ENCODE peak calls at places on chromosomes 7 and 10, in eight cellular contexts. J is sigmoid colon; A is neural progenitor cell; E is GM12865; Y is activated CD4-positive, CD25-positive, alpha-beta regulatory T cell; X is HS-27A; K is left lobe of liver; M is iris pigment epithelial cell. V is an unnamed sample.
A peak's percentile ranks its signal among the peaks of the same experiment; 100 is the strongest.

GRCh38 chr7:98215561-98216495 is 4.6 kb downstream of the BHLHA15 start:
- DNase-seq in Y (no peak), E (no peak), J (peak; percentile 50), M (no peak), A (no peak), X (no peak), K (no peak), V (no peak)

GRCh38 chr10:97648557-97649404 is 8.3 kb downstream of the PI4K2A start:
- DNase-seq in J (no peak), M (peak; percentile 95), X (peak; percentile 72), A (no peak), K (no peak), Y (peak; percentile 1), E (peak; percentile 62), V (peak; percentile 65)

GRCh38 chr7:19958309-19958896 is 185.0 kb upstream of the TMEM196 start:
- DNase-seq in X (peak; percentile 88), K (no peak), M (peak; percentile 90), Y (no peak), J (no peak), E (no peak), A (no peak), V (no peak)

GRCh38 chr10:35684625-35685024 is 42.5 kb upstream of the FZD8 start:
- DNase-seq in A (peak; percentile 50), K (no peak), Y (no peak), E (no peak), M (no peak), J (no peak), X (no peak), V (no peak)

GRCh38 chr10:95350212-95350829 is 59.5 kb upstream of the PDLIM1 start:
- DNase-seq in A (no peak), E (no peak), K (no peak), Y (no peak), X (no peak), M (peak; percentile 86), J (no peak), V (no peak)

GRCh38 chr10:70683601-70684329 is 11.5 kb downstream of the ADAMTS14 start:
- DNase-seq in E (no peak), K (no peak), X (no peak), J (no peak), M (no peak), Y (no peak), A (no peak), V (no peak)

GRCh38 chr10:29874604-29875269 is 184.6 kb downstream of the JCAD start:
- DNase-seq in J (no peak), X (no peak), M (no peak), K (no peak), E (no peak), A (no peak), Y (no peak), V (peak; percentile 59)

GRCh38 chr7:12493407-12493806 is 77.1 kb upstream of the SCIN start:
- DNase-seq in X (peak; percentile 19), E (peak; percentile 29), Y (no peak), A (no peak), M (peak; percentile 68), J (no peak), K (no peak), V (no peak)

GRCh38 chr10:66788142-66788541 is 137.7 kb upstream of the LRRTM3 start:
- DNase-seq in X (no peak), A (no peak), M (no peak), K (no peak), E (no peak), J (no peak), Y (no peak), V (no peak)

GRCh38 chr10:78688945-78689935 is 379.5 kb upstream of the ZMIZ1 start:
- DNase-seq in K (no peak), J (peak; percentile 77), A (peak; percentile 35), M (no peak), Y (no peak), X (no peak), E (no peak), V (no peak)

GRCh38 chr10:70041016-70041415 is 11.6 kb upstream of the MACROH2A2 start:
- DNase-seq in E (no peak), X (no peak), Y (no peak), A (no peak), K (no peak), M (no peak), J (no peak), V (no peak)

GRCh38 chr7:80450621-80451308 is 61.1 kb downstream of the GNAT3 start:
- DNase-seq in X (no peak), M (peak; percentile 90), E (no peak), J (no peak), A (no peak), Y (no peak), K (no peak), V (no peak)